ENCODE peak calls at places on chromosomes 4 and X, in six cellular contexts. G is tibial nerve, M is upper lobe of left lung, X is endothelial cell of umbilical vein, P is ovary, H is right lobe of liver. I is an unnamed sample. For H3K36me3, the result is how much of the 10 kb centered on the place peaks cover.

GRCh38 chr4:109589119-109589518 is 29.1 kb downstream of the MCUB start:
- DNase-seq in P (no peak), H (no peak), M (no peak), G (no peak), X (no peak), I (no peak)

GRCh38 chrX:138886769-138887168 is 175.3 kb upstream of the FGF13 start:
- DNase-seq in X (no peak), G (no peak), M (no peak), H (peak), P (no peak), I (no peak)

GRCh38 chrX:25020391-25021131 is 4.8 kb upstream of the ARX start:
- DNase-seq in X (no peak), H (no peak), M (no peak), G (no peak), P (peak), I (no peak)

GRCh38 chr4:123921339-123921738 is 524.7 kb downstream of the SPRY1 start:
- DNase-seq in P (no peak), G (no peak), X (no peak), M (no peak), H (no peak), I (no peak)

GRCh38 chr4:115515379-115516171 is 402.2 kb upstream of the NDST4 start:
- DNase-seq in P (no peak), H (no peak), M (no peak), G (no peak), X (no peak), I (no peak)

GRCh38 chrX:53239474-53239873 is 14.5 kb upstream of the KDM5C start:
- DNase-seq in P (no peak), G (no peak), X (no peak), H (no peak), M (no peak), I (no peak)

GRCh38 chr4:38989487-38989886 is 42.7 kb downstream of the TMEM156 start:
- DNase-seq in G (no peak), H (no peak), X (no peak), P (no peak), M (no peak), I (no peak)

GRCh38 chr4:124710911-124711310 is 1.6 kb downstream of the ANKRD50 start:
- DNase-seq in X (peak), H (no peak), M (peak), G (no peak), P (no peak), I (peak)

GRCh38 chr4:78551420-78552351 is at the start of gene ANXA3:
- DNase-seq in H (peak), X (peak), G (no peak), P (no peak), M (peak), I (peak)

GRCh38 chr4:144647095-144647959 is 1.4 kb downstream of the HHIP start:
- DNase-seq in M (no peak), G (no peak), H (no peak), P (no peak), X (peak), I (no peak)

GRCh38 chr4:38724507-38724808 is 58.3 kb downstream of the TLR10 start:
- DNase-seq in X (no peak), P (no peak), H (no peak), G (no peak), M (no peak), I (no peak)

GRCh38 chr4:98284640-98285046 is 23.5 kb downstream of the RAP1GDS1 start:
- DNase-seq in G (no peak), M (no peak), H (no peak), X (no peak), P (no peak), I (no peak)

GRCh38 chr4:54913751-54914526 is 211.5 kb downstream of the KDR start:
- DNase-seq in X (peak), P (no peak), M (no peak), H (peak), G (no peak), I (no peak)

GRCh38 chrX:153477039-153477438 is 6.7 kb upstream of the HAUS7 start:
- DNase-seq in G (no peak), X (peak), H (no peak), P (no peak), M (no peak), I (no peak)

GRCh38 chr4:140260227-140260626 is 106.2 kb upstream of the MAML3 start:
- DNase-seq in X (peak), H (no peak), G (no peak), M (no peak), P (no peak), I (no peak)

GRCh38 chrX:140292961-140293360 is 211.9 kb downstream of the SOX3 start:
- DNase-seq in H (no peak), X (no peak), G (no peak), P (no peak), M (no peak), I (no peak)

GRCh38 chr4:158190736-158191135 is 17.9 kb upstream of the GASK1B start:
- DNase-seq in H (no peak), P (no peak), G (no peak), X (no peak), M (no peak), I (no peak)

GRCh38 chrX:38732866-38733265 is 68.4 kb upstream of the MID1IP1 start:
- DNase-seq in M (no peak), G (no peak), H (no peak), P (no peak), X (no peak), I (no peak)

GRCh38 chr4:76061977-76062376 is 12.5 kb upstream of the ART3 start:
- DNase-seq in X (no peak), G (no peak), P (no peak), M (no peak), H (no peak), I (no peak)

DNA sequence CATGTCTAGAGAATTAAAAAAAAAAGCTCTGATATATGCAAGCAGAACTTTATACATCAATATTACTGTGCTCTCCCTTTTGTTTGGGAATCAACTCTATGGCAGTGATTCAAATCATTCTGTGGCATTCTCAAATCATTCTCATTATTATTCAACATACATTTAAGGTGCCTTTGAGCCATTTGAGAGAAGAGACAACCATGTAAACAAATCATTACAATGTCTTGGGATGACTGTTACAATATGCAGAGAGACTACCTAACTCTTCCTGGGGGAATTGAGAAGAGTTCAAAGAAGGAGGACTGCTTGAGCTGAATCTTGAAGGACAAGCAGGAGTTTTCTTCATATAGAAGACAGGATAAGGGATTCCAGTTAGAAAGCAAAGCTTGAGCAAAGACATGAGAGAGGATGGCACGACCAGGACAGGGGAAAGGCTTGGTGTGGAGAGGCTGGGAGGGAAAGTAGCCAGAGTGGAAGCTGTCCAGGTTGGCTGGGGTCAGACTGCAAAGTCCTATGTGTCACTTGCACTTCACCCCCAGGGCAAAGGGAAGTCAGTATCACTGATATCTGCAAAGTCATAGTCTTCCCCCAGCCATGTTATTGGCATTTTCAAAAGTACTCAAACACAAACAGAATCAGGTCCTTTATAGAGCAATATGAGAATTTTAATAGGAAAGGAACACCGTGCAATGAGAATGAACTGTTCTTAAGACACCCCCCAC is 9.0 kb downstream of the SEC24D start:
- DNase-seq in H (peak), G (no peak), P (no peak), M (no peak), X (no peak), I (peak)
- H3K36me3 ChIP-seq in H (under half), G (under half), P (under half), M (under half), X (under half), I (under half)

GRCh38 chr4:67700874-67701850 is at the start of gene UBA6:
- DNase-seq in X (peak), P (peak), M (peak), H (peak), G (peak), I (peak)
- TF ChIP-seq POLR2A in X (peak), P (peak), M (no peak), H (peak), G (no peak), I (peak)

GRCh38 chrX:150582338-150582948 is 14.0 kb downstream of the MTM1 start:
- DNase-seq in G (no peak), X (no peak), H (no peak), M (no peak), P (no peak), I (no peak)

GRCh38 chrX:150587585-150588503 is 19.4 kb downstream of the MTM1 start:
- DNase-seq in M (no peak), H (no peak), G (peak), X (peak), P (no peak), I (no peak)
- H3K27ac ChIP-seq in M (no peak), H (no peak), G (no peak), X (no peak), P (no peak), I (no peak)

GRCh38 chr4:163166041-163166579 is 580 bp downstream of the NAF1 start:
- DNase-seq in G (peak), M (peak), P (peak), H (peak), X (peak), I (peak)
- H3K36me3 ChIP-seq in G (under half), M (under half), P (under half), H (under half), X (under half), I (under half)

DNA sequence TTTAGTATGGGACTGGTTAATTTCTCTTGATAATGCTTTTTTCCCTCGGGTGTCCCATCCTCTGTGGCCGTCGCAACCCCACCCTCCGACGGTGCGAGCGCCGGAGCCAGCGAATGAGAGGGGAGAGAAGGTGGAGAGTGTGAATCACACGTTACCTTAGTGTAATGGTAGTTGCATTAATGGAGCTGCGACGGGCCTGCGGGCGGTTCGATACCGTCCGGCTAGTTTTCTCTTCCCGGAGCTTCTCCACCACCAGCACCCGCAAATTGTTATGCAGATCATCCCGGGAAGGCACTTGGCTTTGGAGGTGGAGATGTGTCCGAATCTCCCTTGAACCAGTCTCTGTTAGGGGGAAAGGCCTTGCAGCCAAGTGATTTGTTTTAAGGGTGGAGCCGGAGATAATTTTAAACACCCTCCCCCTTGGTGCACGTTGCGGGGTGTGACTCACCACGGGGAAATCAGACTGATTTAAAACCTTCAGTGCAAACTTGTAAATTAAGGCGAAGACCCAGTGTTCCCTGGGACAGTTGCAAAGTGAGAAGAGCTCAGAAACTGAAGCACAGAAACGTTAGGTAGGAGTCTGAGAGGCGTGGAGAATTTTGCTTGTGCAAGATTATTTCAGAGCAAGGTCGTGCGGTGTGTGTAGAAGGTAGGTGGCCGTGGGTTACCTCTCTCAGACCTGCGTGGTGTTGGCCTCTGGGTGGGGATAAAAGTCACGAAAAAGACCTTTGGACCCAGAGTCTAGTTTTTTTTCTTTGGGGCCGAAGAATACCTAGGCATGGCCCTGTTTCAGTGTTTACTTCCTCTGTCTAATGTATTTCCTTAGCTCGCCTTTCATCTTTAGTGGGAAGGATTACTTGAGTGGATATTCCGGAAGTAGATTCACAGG is 1.3 kb downstream of the AFF1 start:
- DNase-seq in M (peak), G (peak), H (peak), P (peak), X (peak), I (peak)
- TF ChIP-seq POLR2A in M (peak), G (peak), H (peak), P (peak), X (peak), I (peak)

DNA sequence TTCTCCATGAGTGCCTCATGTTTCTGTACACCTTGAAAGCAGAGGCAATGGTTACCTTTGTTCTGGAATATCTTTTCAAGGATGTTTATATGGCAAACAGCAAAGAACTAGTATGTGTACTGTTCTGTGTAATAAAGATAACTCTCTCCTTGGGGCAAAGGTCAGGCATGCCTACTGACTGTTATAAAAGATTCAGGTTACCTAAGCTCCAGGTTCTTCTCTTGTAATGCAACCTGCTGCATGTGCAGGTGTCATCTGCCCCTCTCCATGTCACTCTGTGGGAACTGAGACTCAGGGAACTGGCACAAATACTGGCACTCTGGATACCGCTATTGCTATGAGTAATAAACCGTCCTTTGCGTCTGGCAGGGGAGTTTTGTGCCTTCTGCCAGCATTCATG is 5.4 kb upstream of the TRPC3 start:
- DNase-seq in P (no peak), H (no peak), X (no peak), M (no peak), G (no peak), I (no peak)
- H3K27ac ChIP-seq in P (no peak), H (no peak), X (no peak), M (no peak), G (no peak), I (no peak)